ENCODE peak calls at places on chromosome 20, in six cellular contexts. One of them, this sample, is unnamed.

GRCh38 chr20:3687655-3688054 is 5.8 kb upstream of the ADAM33 start:
- DNase-seq in LoVo: no peak
- DNase-seq in ureter: no peak
- DNase-seq in HT1080: peak
- DNase-seq in CD4-positive, CD25-positive, alpha-beta regulatory T cell: no peak
- DNase-seq in T-helper 22 cell: no peak
- DNase-seq in this sample: peak

GRCh38 chr20:34706912-34707784 is 3.0 kb downstream of the TP53INP2 start:
- DNase-seq in LoVo: no peak
- DNase-seq in T-helper 22 cell: no peak
- DNase-seq in HT1080: no peak
- DNase-seq in CD4-positive, CD25-positive, alpha-beta regulatory T cell: no peak
- DNase-seq in ureter: no peak
- DNase-seq in this sample: no peak

GRCh38 chr20:52295556-52295955 is 104.0 kb upstream of the ZFP64 start:
- DNase-seq in LoVo: no peak
- DNase-seq in ureter: no peak
- DNase-seq in CD4-positive, CD25-positive, alpha-beta regulatory T cell: no peak
- DNase-seq in T-helper 22 cell: no peak
- DNase-seq in HT1080: no peak
- DNase-seq in this sample: no peak

GRCh38 chr20:38864662-38865061 is 59.2 kb downstream of the PPP1R16B start:
- DNase-seq in T-helper 22 cell: no peak
- DNase-seq in LoVo: no peak
- DNase-seq in ureter: no peak
- DNase-seq in CD4-positive, CD25-positive, alpha-beta regulatory T cell: no peak
- DNase-seq in HT1080: no peak
- DNase-seq in this sample: no peak

GRCh38 chr20:10798811-10799210 is 125.0 kb upstream of the JAG1 start:
- DNase-seq in HT1080: peak
- DNase-seq in CD4-positive, CD25-positive, alpha-beta regulatory T cell: no peak
- DNase-seq in ureter: no peak
- DNase-seq in LoVo: no peak
- DNase-seq in T-helper 22 cell: no peak
- DNase-seq in this sample: no peak

GRCh38 chr20:17995967-17996819 is 27.4 kb downstream of the MGME1 start:
- DNase-seq in HT1080: peak
- DNase-seq in CD4-positive, CD25-positive, alpha-beta regulatory T cell: peak
- DNase-seq in LoVo: peak
- DNase-seq in T-helper 22 cell: peak
- DNase-seq in ureter: peak
- DNase-seq in this sample: peak

GRCh38 chr20:1809121-1809520 is 86.1 kb upstream of the SIRPA start:
- DNase-seq in ureter: no peak
- DNase-seq in T-helper 22 cell: no peak
- DNase-seq in HT1080: peak
- DNase-seq in CD4-positive, CD25-positive, alpha-beta regulatory T cell: no peak
- DNase-seq in LoVo: no peak
- DNase-seq in this sample: peak

GRCh38 chr20:35328095-35328685 is 36.0 kb upstream of the FAM83C start:
- DNase-seq in HT1080: no peak
- DNase-seq in T-helper 22 cell: no peak
- DNase-seq in CD4-positive, CD25-positive, alpha-beta regulatory T cell: no peak
- DNase-seq in ureter: no peak
- DNase-seq in LoVo: no peak
- DNase-seq in this sample: no peak

GRCh38 chr20:20741067-20742045 is 28.9 kb upstream of the RALGAPA2 start:
- DNase-seq in CD4-positive, CD25-positive, alpha-beta regulatory T cell: no peak
- DNase-seq in HT1080: no peak
- DNase-seq in ureter: no peak
- DNase-seq in T-helper 22 cell: no peak
- DNase-seq in LoVo: no peak
- DNase-seq in this sample: no peak

GRCh38 chr20:1437222-1437904 is 29.3 kb downstream of the NSFL1C start:
- DNase-seq in ureter: peak
- DNase-seq in HT1080: peak
- DNase-seq in CD4-positive, CD25-positive, alpha-beta regulatory T cell: peak
- DNase-seq in LoVo: peak
- DNase-seq in T-helper 22 cell: peak
- DNase-seq in this sample: peak